ENCODE peak calls at places on chromosome 21, in nine cellular contexts. P is iris pigment epithelial cell, D is nucleus accumbens, S is ACHN, H is endodermal cell, B is skeletal muscle cell, O is anterior cingulate cortex, L is myocyte, X is mucosa of gallbladder. Z is an unnamed sample.

GRCh38 chr21:16420086-16420724 is 690.4 kb downstream of the USP25 start:
- DNase-seq in L (peak), B (no peak), P (peak), X (peak), D (no peak), H (no peak), S (no peak), O (peak), Z (peak)

GRCh38 chr21:41763996-41764395 is 2.9 kb downstream of the RIPK4 start:
- DNase-seq in L (no peak), D (no peak), B (no peak), X (no peak), H (peak), S (no peak), P (no peak), O (no peak), Z (no peak)

GRCh38 chr21:36584980-36585940 is 105.3 kb upstream of the CLDN14 start:
- DNase-seq in L (no peak), B (no peak), P (peak), H (no peak), O (no peak), X (no peak), D (no peak), S (no peak), Z (no peak)

GRCh38 chr21:31072486-31072885 is 34.2 kb upstream of the KRTAP19-8 start:
- DNase-seq in X (no peak), P (no peak), B (no peak), S (no peak), O (no peak), L (no peak), D (no peak), H (no peak), Z (no peak)

GRCh38 chr21:43372663-43373386 is 54.1 kb downstream of the SIK1 start:
- DNase-seq in D (no peak), P (no peak), S (no peak), X (no peak), H (no peak), L (no peak), B (no peak), O (no peak), Z (no peak)

GRCh38 chr21:46151989-46152938 is 3.1 kb downstream of the FTCD start:
- DNase-seq in S (no peak), D (no peak), P (no peak), X (no peak), L (peak), H (peak), O (no peak), B (no peak), Z (no peak)

GRCh38 chr21:17554619-17555472 is 42.0 kb downstream of the CXADR start:
- DNase-seq in H (no peak), L (peak), S (peak), B (no peak), O (no peak), P (no peak), X (no peak), D (no peak), Z (peak)

GRCh38 chr21:39385299-39386145 is 36.6 kb upstream of the HMGN1 start:
- DNase-seq in P (peak), B (peak), H (no peak), S (no peak), D (peak), L (peak), O (peak), X (peak), Z (peak)

GRCh38 chr21:42771503-42771805 is 107.9 kb downstream of the WDR4 start:
- DNase-seq in P (no peak), X (no peak), D (no peak), L (no peak), O (no peak), H (no peak), S (no peak), B (no peak), Z (no peak)

GRCh38 chr21:43307677-43308070 is 119.3 kb downstream of the SIK1 start:
- DNase-seq in H (no peak), L (no peak), O (no peak), S (no peak), P (no peak), B (no peak), X (no peak), D (no peak), Z (no peak)

GRCh38 chr21:28018741-28019669 is 973.7 kb downstream of the LTN1 start:
- DNase-seq in X (no peak), L (peak), O (peak), S (peak), P (peak), B (no peak), D (peak), H (peak), Z (no peak)

GRCh38 chr21:35046880-35047229 is 2.2 kb downstream of the RUNX1 start:
- DNase-seq in X (no peak), S (peak), D (no peak), O (no peak), L (peak), B (no peak), P (peak), H (peak), Z (peak)

GRCh38 chr21:36773111-36773510 is 74.2 kb downstream of the SIM2 start:
- DNase-seq in X (peak), H (no peak), L (peak), D (no peak), P (peak), O (no peak), S (peak), B (peak), Z (peak)

GRCh38 chr21:46406001-46406400 is 52.7 kb upstream of the DIP2A start:
- DNase-seq in B (no peak), O (no peak), P (no peak), L (no peak), D (no peak), S (no peak), X (no peak), H (no peak), Z (no peak)

GRCh38 chr21:42654179-42654912 is 925 bp downstream of the PDE9A start:
- DNase-seq in P (no peak), X (no peak), D (no peak), S (no peak), B (no peak), H (peak), L (no peak), O (peak), Z (no peak)

GRCh38 chr21:44871576-44872265 is 1.8 kb downstream of the PTTG1IP start:
- DNase-seq in X (no peak), H (no peak), L (peak), P (peak), D (no peak), S (peak), B (no peak), O (peak), Z (peak)